ENCODE peak calls at places on chromosomes 6 and 20, in five cellular contexts. I is AG04449, C is Calu3, A is right lobe of liver, H is thoracic aorta. O is an unnamed sample.

GRCh38 chr6:1020837-1021236 is 291.1 kb upstream of the FOXQ1 start:
- DNase-seq in A (no peak), C (no peak), I (no peak), H (no peak), O (no peak)

GRCh38 chr6:55319961-55320690 is 7.1 kb upstream of the GFRAL start:
- DNase-seq in H (no peak), A (no peak), I (no peak), C (no peak), O (no peak)

GRCh38 chr6:40948598-40948997 is 90.4 kb downstream of the UNC5CL start:
- DNase-seq in A (no peak), H (no peak), C (no peak), I (no peak), O (no peak)

GRCh38 chr6:43368517-43369160 is 808 bp downstream of the ZNF318 start:
- DNase-seq in C (peak), A (peak), H (peak), I (no peak), O (no peak)

GRCh38 chr6:137389150-137389664 is 105.0 kb downstream of the OLIG3 start:
- DNase-seq in H (no peak), I (no peak), C (no peak), A (no peak), O (peak)

GRCh38 chr6:109164331-109164730 is 69.0 kb downstream of the CEP57L1 start:
- DNase-seq in A (no peak), I (no peak), C (no peak), H (no peak), O (no peak)

GRCh38 chr6:2376429-2377355 is 131.3 kb upstream of the GMDS start:
- DNase-seq in C (no peak), I (peak), H (no peak), A (no peak), O (no peak)

GRCh38 chr6:107800564-107801164 is 23.4 kb downstream of the SCML4 start:
- DNase-seq in I (no peak), A (no peak), C (no peak), H (no peak), O (no peak)

GRCh38 chr20:45433316-45433715 is 17.4 kb downstream of the PIGT start:
- DNase-seq in C (no peak), I (no peak), A (no peak), H (no peak), O (no peak)

GRCh38 chr20:48019940-48020339 is 234.7 kb upstream of the SULF2 start:
- DNase-seq in I (no peak), C (no peak), A (peak), H (no peak), O (no peak)

GRCh38 chr6:3247255-3248146 is 11.2 kb upstream of the PSMG4 start:
- DNase-seq in I (peak), A (peak), H (no peak), C (peak), O (no peak)

GRCh38 chr6:157955675-157956074 is 26.0 kb upstream of the SYNJ2 start:
- DNase-seq in A (no peak), I (no peak), C (no peak), H (no peak), O (no peak)

GRCh38 chr6:30752164-30752927 is 8.0 kb upstream of the IER3 start:
- DNase-seq in C (peak), A (peak), I (peak), H (peak), O (peak)

GRCh38 chr20:33947709-33948295 is 45.9 kb upstream of the RALY start:
- DNase-seq in H (no peak), A (no peak), C (peak), I (no peak), O (no peak)
- TF ChIP-seq CTCF in H (peak), A (peak), C (peak), I (peak), O (peak)

GRCh38 chr6:26260110-26260637 is 104.8 kb upstream of the BTN3A2 start:
- DNase-seq in H (no peak), I (no peak), A (no peak), C (no peak), O (no peak)

GRCh38 chr6:26260791-26261484 is 104.1 kb upstream of the BTN3A2 start:
- DNase-seq in A (no peak), I (no peak), H (no peak), C (no peak), O (no peak)

GRCh38 chr6:26254666-26255176 is 110.3 kb upstream of the BTN3A2 start:
- DNase-seq in I (no peak), H (no peak), A (no peak), C (no peak), O (no peak)

GRCh38 chr6:26257272-26257671 is 107.7 kb upstream of the BTN3A2 start:
- DNase-seq in H (no peak), I (no peak), C (no peak), A (no peak), O (no peak)

DNA sequence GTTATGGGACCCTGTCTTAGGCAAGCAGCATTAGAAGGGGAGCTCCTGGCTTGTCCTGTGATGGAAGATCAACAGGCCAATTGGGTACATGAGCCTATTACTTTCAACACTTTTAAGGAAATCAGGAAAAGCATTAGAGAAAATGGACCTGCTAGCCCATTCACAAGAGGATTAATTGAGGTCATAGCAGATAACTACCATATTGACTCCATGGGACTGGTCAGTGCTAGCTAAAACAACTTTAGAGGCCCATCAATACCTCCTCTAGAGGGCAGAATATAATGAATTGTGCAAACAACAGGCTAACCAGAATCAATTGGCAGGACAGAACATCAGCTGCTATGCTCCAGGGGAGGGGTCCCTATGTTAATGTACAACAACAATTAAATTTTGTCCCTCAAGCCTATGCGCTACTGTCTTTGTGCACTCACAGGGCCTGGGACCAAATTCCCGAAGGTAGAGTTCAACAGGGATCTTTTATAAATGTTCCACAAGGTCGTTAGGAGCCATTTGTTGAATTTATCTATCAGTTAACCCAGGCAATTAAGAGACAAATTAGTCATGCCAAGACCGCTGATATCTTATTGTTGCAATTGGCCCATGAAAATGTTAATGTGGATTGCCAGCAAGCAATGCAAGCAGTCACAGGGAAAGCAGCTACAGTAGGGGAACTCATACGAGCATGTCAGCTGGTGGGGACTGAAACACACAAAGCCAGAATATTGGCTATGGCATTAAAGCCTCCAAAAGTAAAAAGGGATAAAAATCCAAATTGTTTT is 106.6 kb upstream of the BTN3A2 start:
- DNase-seq in I (no peak), C (no peak), A (no peak), H (no peak), O (no peak)
- TF ChIP-seq CTCF in I (no peak), C (no peak), A (no peak), H (no peak), O (peak)

GRCh38 chr20:50506270-50506579 is 4.0 kb upstream of the PTPN1 start:
- DNase-seq in A (no peak), I (no peak), C (no peak), H (no peak), O (no peak)
- TF ChIP-seq CTCF in A (no peak), I (no peak), C (no peak), H (no peak), O (peak)

GRCh38 chr6:18680842-18681241 is 293.7 kb downstream of the RNF144B start:
- DNase-seq in A (no peak), H (no peak), C (no peak), I (no peak), O (no peak)
- TF ChIP-seq CTCF in A (peak), H (no peak), C (no peak), I (no peak), O (peak)

DNA sequence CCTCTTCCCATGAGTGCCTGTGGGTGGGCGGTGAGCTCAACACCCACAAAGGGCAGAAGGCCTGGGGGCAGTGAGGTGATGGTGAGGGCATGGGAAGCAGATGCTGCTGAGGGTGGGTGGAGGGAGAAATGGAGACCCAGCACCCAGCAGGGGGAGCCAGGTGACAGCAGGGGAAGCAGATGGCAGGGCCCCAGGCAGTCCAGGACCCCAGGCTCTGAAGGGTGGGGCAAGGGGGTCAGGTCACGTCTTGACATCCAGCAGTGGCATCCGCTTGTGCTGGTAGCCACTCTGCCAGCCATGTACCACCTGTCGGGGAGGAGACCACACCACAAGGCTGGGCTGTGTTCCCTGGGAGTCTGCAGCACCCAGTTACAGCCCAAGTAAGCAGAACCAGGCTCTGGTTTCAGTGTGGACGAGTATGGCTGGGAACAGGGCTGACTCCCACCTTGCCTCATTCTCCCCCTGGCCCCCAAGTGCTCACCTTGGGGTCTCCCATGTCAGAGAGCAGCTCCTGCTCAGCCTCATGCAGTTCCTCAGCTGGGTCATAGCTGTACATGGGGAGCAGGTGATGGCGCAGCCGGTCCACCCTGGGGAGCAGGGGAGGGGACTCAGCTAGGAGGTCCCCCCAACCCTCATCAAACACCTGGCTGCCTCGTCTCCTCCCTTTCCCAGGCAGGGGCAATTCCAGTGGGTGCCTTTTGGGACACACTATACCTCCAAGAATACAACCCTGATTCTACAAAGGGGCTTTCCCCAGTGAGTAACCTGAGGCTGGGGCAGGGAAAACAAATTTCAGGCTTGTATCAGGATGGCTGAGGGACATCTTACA is 2.0 kb downstream of the SMIM29 start:
- DNase-seq in I (no peak), C (peak), H (no peak), A (no peak), O (no peak)
- TF ChIP-seq CTCF in I (peak), C (peak), H (no peak), A (peak), O (peak)

GRCh38 chr6:163338671-163339405 is 75.7 kb upstream of the QKI start:
- DNase-seq in H (no peak), I (peak), A (no peak), C (no peak), O (no peak)

GRCh38 chr6:163335671-163336545 is 78.6 kb upstream of the QKI start:
- DNase-seq in A (peak), C (no peak), I (no peak), H (peak), O (no peak)

GRCh38 chr6:163335056-163335455 is 79.5 kb upstream of the QKI start:
- DNase-seq in C (no peak), A (no peak), I (no peak), H (no peak), O (no peak)

GRCh38 chr6:163337958-163338357 is 76.6 kb upstream of the QKI start:
- DNase-seq in A (no peak), H (no peak), C (no peak), I (no peak), O (no peak)

GRCh38 chr6:163336961-163337360 is 77.6 kb upstream of the QKI start:
- DNase-seq in I (no peak), C (no peak), H (no peak), A (no peak), O (no peak)
- TF ChIP-seq CTCF in I (no peak), C (no peak), H (no peak), A (no peak), O (no peak)

O was measured in epithelial cell of proximal tubule.